ENCODE peak calls at places on chromosomes 4 and X, in six cellular contexts. Y is upper lobe of left lung; N is CD8-positive, alpha-beta memory T cell; E is neuronal stem cell; L is heart right ventricle; G is spleen. D is an unnamed sample. For H3K4me1, the result is how much of the 10 kb centered on the place peaks cover.

GRCh38 chr4:169611991-169612868 is at the start of gene NEK1:
- DNase-seq in G (peak), L (peak), N (peak), E (peak), Y (peak), D (peak)

GRCh38 chr4:165198329-165198728 is 9.0 kb upstream of the KLHL2 start:
- DNase-seq in G (no peak), E (no peak), Y (no peak), N (no peak), L (no peak), D (no peak)

GRCh38 chr4:108502366-108502765 is 118.0 kb upstream of the RPL34 start:
- DNase-seq in Y (no peak), G (no peak), L (no peak), E (no peak), N (no peak), D (peak)

GRCh38 chr4:30641345-30641744 is 78.8 kb upstream of the PCDH7 start:
- DNase-seq in Y (no peak), E (no peak), N (no peak), L (no peak), G (no peak), D (no peak)

GRCh38 chrX:53047228-53047627 is 1.4 kb upstream of the GPR173 start:
- DNase-seq in Y (no peak), L (no peak), E (no peak), N (no peak), G (no peak), D (peak)

GRCh38 chrX:87583679-87584078 is 66.1 kb downstream of the KLHL4 start:
- DNase-seq in G (no peak), Y (no peak), N (no peak), L (no peak), E (no peak), D (peak)

GRCh38 chr4:47160095-47160494 is 128.7 kb downstream of the GABRB1 start:
- DNase-seq in E (no peak), N (no peak), L (no peak), Y (no peak), G (no peak), D (no peak)

GRCh38 chrX:102067966-102068723 is 57.3 kb upstream of the TCEAL2 start:
- DNase-seq in G (no peak), E (no peak), L (no peak), Y (no peak), N (peak), D (peak)

GRCh38 chrX:71216446-71216845 is 6.6 kb upstream of the GJB1 start:
- DNase-seq in L (no peak), E (no peak), G (no peak), Y (no peak), N (no peak), D (no peak)

GRCh38 chr4:80036306-80036705 is 36.7 kb downstream of the ANTXR2 start:
- DNase-seq in L (no peak), G (no peak), Y (no peak), E (no peak), N (no peak), D (no peak)

GRCh38 chr4:600166-600565 is 24.1 kb upstream of the TMEM271 start:
- DNase-seq in G (peak), E (no peak), Y (no peak), L (no peak), N (no peak), D (no peak)

GRCh38 chr4:140556372-140557085 is 12.2 kb downstream of the UCP1 start:
- DNase-seq in E (no peak), G (no peak), N (no peak), L (no peak), Y (no peak), D (no peak)

GRCh38 chrX:48703642-48704481 is 7.3 kb downstream of the SUV39H1 start:
- DNase-seq in L (no peak), E (no peak), N (no peak), Y (no peak), G (peak), D (peak)

GRCh38 chrX:147376601-147377387 is 534.9 kb upstream of the FMR1 start:
- DNase-seq in G (no peak), Y (no peak), N (no peak), L (no peak), E (no peak), D (no peak)

GRCh38 chr4:155026715-155027114 is 181.7 kb upstream of the NPY2R start:
- DNase-seq in N (no peak), L (no peak), E (no peak), Y (no peak), G (no peak), D (no peak)

GRCh38 chrX:124127496-124127895 is 166.0 kb downstream of the STAG2 start:
- DNase-seq in G (no peak), E (no peak), Y (no peak), L (no peak), N (no peak), D (no peak)

GRCh38 chr4:111228874-111229273 is 606.0 kb upstream of the PITX2 start:
- DNase-seq in Y (no peak), N (no peak), L (no peak), E (no peak), G (no peak), D (peak)

GRCh38 chr4:109462297-109462696 is 28.7 kb downstream of the SEC24B start:
- DNase-seq in N (no peak), G (no peak), L (no peak), E (no peak), Y (no peak), D (no peak)

GRCh38 chrX:135185795-135186443 is 14.7 kb upstream of the CT55 start:
- DNase-seq in E (peak), N (no peak), L (no peak), G (no peak), Y (no peak), D (peak)

GRCh38 chrX:132631579-132632232 is 142.9 kb upstream of the MBNL3 start:
- DNase-seq in L (no peak), N (no peak), Y (no peak), E (no peak), G (no peak), D (peak)

GRCh38 chrX:138710311-138710791 is 1.2 kb downstream of the FGF13 start:
- DNase-seq in N (no peak), E (peak), Y (peak), G (peak), L (no peak), D (no peak)

GRCh38 chrX:3145716-3146115 is 104.4 kb downstream of the ARSF start:
- DNase-seq in E (no peak), G (no peak), N (no peak), L (no peak), Y (no peak), D (no peak)

GRCh38 chr4:129378346-129378745 is 282.4 kb downstream of the C4orf33 start:
- DNase-seq in G (no peak), N (no peak), Y (no peak), L (no peak), E (no peak), D (no peak)

GRCh38 chr4:122997463-122998101 is 75.2 kb upstream of the NUDT6 start:
- DNase-seq in Y (no peak), E (no peak), L (no peak), G (no peak), N (no peak), D (no peak)

GRCh38 chrX:5051831-5052491 is 1176.7 kb downstream of the NLGN4X start:
- DNase-seq in L (no peak), Y (peak), N (no peak), G (no peak), E (no peak), D (peak)

GRCh38 chr4:56907009-56907408 is 691 bp upstream of the REST start:
- DNase-seq in Y (no peak), N (peak), L (no peak), G (peak), E (no peak), D (no peak)

GRCh38 chr4:76964769-76965168 is 15.2 kb downstream of the SEPTIN11 start:
- DNase-seq in L (no peak), E (no peak), N (no peak), Y (no peak), G (no peak), D (peak)

GRCh38 chrX:120761810-120762209 is 113.9 kb downstream of the CT47B1 start:
- DNase-seq in N (no peak), G (no peak), L (no peak), Y (no peak), E (no peak), D (peak)

GRCh38 chr4:124686279-124686678 is 26.3 kb downstream of the ANKRD50 start:
- DNase-seq in E (peak), N (no peak), Y (no peak), G (no peak), L (no peak), D (no peak)

DNA sequence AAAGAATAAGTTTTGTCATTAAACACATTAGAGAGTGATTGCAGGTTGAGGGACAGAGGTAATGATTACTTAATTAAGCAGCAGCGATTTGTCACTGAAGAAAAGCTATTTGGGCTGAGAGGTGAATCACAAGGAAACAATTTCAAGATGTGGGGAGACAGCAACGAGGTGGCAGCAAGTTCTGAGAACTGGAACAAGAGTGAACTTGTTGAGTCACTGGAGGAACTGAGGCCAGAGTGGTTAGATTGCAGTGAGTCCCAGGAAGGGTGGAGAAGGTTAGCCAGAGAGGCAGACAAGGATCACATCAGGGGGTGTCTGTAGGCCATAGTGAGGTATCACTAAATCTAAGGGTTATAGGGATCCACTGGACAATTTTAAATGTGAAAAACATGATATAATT is 57.9 kb upstream of the TMPRSS11A start:
- DNase-seq in Y (no peak), E (no peak), N (no peak), G (no peak), L (no peak), D (peak)
- H3K4me3 ChIP-seq in Y (no peak), E (no peak), N (no peak), G (no peak), L (no peak), D (no peak)

GRCh38 chr4:40192286-40193017 is 4.4 kb upstream of the RHOH start:
- DNase-seq in G (no peak), Y (no peak), L (no peak), E (no peak), N (no peak), D (no peak)
- H3K4me1 ChIP-seq in G (under half), Y (under half), L (under half), E (under half), N (half or more), D (under half)

GRCh38 chr4:88649716-88650115 is 47.9 kb downstream of the NAP1L5 start:
- DNase-seq in L (no peak), G (no peak), N (no peak), Y (no peak), E (no peak), D (no peak)
- H3K4me3 ChIP-seq in L (no peak), G (no peak), N (no peak), Y (no peak), E (no peak), D (no peak)

GRCh38 chrX:10047133-10047532 is 80.0 kb downstream of the CLDN34 start:
- DNase-seq in E (no peak), Y (no peak), L (peak), G (no peak), N (no peak), D (no peak)
- H3K4me1 ChIP-seq in E (under half), Y (under half), L (half or more), G (under half), N (under half), D (under half)

GRCh38 chr4:119854364-119854763 is 212.3 kb downstream of the MAD2L1 start:
- DNase-seq in N (no peak), Y (no peak), L (no peak), G (no peak), E (no peak), D (no peak)
- H3K4me3 ChIP-seq in N (no peak), Y (no peak), L (no peak), G (no peak), E (no peak), D (no peak)

DNA sequence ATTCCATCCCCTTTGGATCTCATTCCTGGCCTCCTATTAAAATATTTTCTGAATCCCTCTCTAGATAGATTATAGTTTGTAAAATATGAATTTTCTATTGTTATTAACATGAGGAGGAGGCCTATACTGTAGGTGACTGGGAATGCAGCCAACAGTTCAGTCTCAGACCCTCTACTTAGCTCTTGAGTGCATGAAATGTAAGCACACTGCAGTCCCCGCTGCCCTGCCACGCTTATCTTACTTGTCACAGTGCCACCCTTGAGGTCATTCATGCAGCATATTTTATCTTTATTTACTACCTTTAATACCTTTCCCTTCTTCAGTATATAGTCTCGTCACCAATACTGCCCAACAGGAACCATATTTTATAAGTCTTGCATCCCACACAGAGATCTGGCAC is 151.0 kb downstream of the CAMK2D start:
- DNase-seq in L (peak), Y (peak), G (no peak), E (no peak), N (no peak), D (no peak)
- H3K4me1 ChIP-seq in L (half or more), Y (under half), G (under half), E (under half), N (under half), D (under half)

GRCh38 chr4:184441461-184442392 is 32.6 kb downstream of the IRF2 start:
- DNase-seq in E (no peak), Y (no peak), G (no peak), N (no peak), L (no peak), D (no peak)
- H3K4me3 ChIP-seq in E (no peak), Y (no peak), G (no peak), N (no peak), L (no peak), D (no peak)

D was measured in PC-3.